ENCODE peak calls at places on chromosomes 5 and 9, in five cellular contexts. U is activated naive CD4-positive, alpha-beta T cell treated with Interleukin-2 at 50 U/mL for 16 hours; V is T1000; G is T follicular helper cell; H is smooth muscle cell of the brain vasculature. D is an unnamed sample.

GRCh38 chr5:52598954-52599353 is 188.8 kb upstream of the ITGA1 start:
- DNase-seq in U (no peak), V (no peak), G (no peak), H (no peak), D (no peak)

GRCh38 chr5:139669681-139670368 is 21.7 kb downstream of the CXXC5 start:
- DNase-seq in U (no peak), V (no peak), G (no peak), H (no peak), D (no peak)

GRCh38 chr9:17063535-17064135 is 71.2 kb upstream of the CNTLN start:
- DNase-seq in U (no peak), V (no peak), G (no peak), H (peak; percentile 26), D (peak; percentile 73)

GRCh38 chr9:21682981-21683380 is 119.5 kb upstream of the MTAP start:
- DNase-seq in U (no peak), V (no peak), G (no peak), H (no peak), D (peak; percentile 98)

GRCh38 chr5:27682600-27682999 is 644.2 kb upstream of the CDH9 start:
- DNase-seq in U (no peak), V (no peak), G (no peak), H (no peak), D (peak; percentile 10)

GRCh38 chr9:135702002-135702721 is at the start of gene KCNT1:
- DNase-seq in U (peak; percentile 52), V (no peak), G (peak; percentile 19), H (no peak), D (peak; percentile 2)

GRCh38 chr5:95842955-95843544 is 20.5 kb upstream of the GLRX start:
- DNase-seq in U (peak; percentile 69), V (no peak), G (no peak), H (no peak), D (peak; percentile 82)

GRCh38 chr5:87300176-87300575 is 32.5 kb downstream of the RASA1 start:
- DNase-seq in U (no peak), V (no peak), G (no peak), H (no peak), D (no peak)

GRCh38 chr5:54556136-54556535 is 38.6 kb downstream of the SNX18 start:
- DNase-seq in U (no peak), V (no peak), G (no peak), H (no peak), D (peak; percentile 18)

GRCh38 chr9:112971415-112971814 is 40.6 kb downstream of the ZNF883 start:
- DNase-seq in U (no peak), V (no peak), G (no peak), H (no peak), D (no peak)

GRCh38 chr5:86878250-86878649 is 260.5 kb downstream of the COX7C start:
- DNase-seq in U (no peak), V (no peak), G (no peak), H (no peak), D (no peak)

GRCh38 chr5:61055434-61056006 is 106.7 kb downstream of the SMIM15 start:
- DNase-seq in U (no peak), V (no peak), G (no peak), H (no peak), D (peak; percentile 74)

GRCh38 chr5:14581891-14582796 is 552 bp downstream of the OTULINL start:
- DNase-seq in U (peak; percentile 83), V (peak; percentile 38), G (peak; percentile 78), H (no peak), D (no peak)

GRCh38 chr5:28850320-28850921 is 1812.0 kb upstream of the CDH9 start:
- DNase-seq in U (no peak), V (no peak), G (no peak), H (no peak), D (no peak)

GRCh38 chr5:16690243-16690839 is 73.5 kb upstream of the RETREG1 start:
- DNase-seq in U (no peak), V (no peak), G (no peak), H (no peak), D (peak; percentile 31)

GRCh38 chr9:40927260-40927631 is 201.2 kb downstream of the FOXD4L6 start:
- DNase-seq in U (no peak), V (no peak), G (no peak), H (no peak), D (no peak)

GRCh38 chr5:144072518-144072927 is 97.9 kb downstream of the YIPF5 start:
- DNase-seq in U (no peak), V (peak; percentile 3), G (no peak), H (no peak), D (peak; percentile 8)

GRCh38 chr9:19925674-19926503 is 137.1 kb upstream of the SLC24A2 start:
- DNase-seq in U (peak; percentile 77), V (peak; percentile 36), G (peak; percentile 60), H (peak; percentile 29), D (peak; percentile 71)

GRCh38 chr5:93735378-93735777 is 6.0 kb downstream of the POU5F2 start:
- DNase-seq in U (no peak), V (no peak), G (no peak), H (peak; percentile 26), D (no peak)

GRCh38 chr5:177455036-177455660 is 8.5 kb downstream of the PRR7 start:
- DNase-seq in U (peak; percentile 92), V (peak; percentile 55), G (peak; percentile 89), H (no peak), D (peak; percentile 30)

GRCh38 chr9:126027566-126027965 is 280.4 kb downstream of the PBX3 start:
- DNase-seq in U (no peak), V (no peak), G (no peak), H (no peak), D (no peak)